ENCODE peak calls at places on chromosome 6, in seven cellular contexts. K, P, G, D, V, F and J are unnamed samples. For H3K9me3, the result is how much of the 10 kb centered on the place peaks cover.

GRCh38 chr6:139588076-139588639 is 213.7 kb upstream of the CITED2 start:
- DNase-seq in K (no peak), V (no peak), P (peak), F (no peak), G (no peak), D (peak), J (no peak)

GRCh38 chr6:72248621-72249020 is 362.3 kb downstream of the RIMS1 start:
- DNase-seq in F (no peak), K (no peak), G (no peak), V (no peak), P (no peak), D (no peak), J (no peak)

GRCh38 chr6:25706314-25707014 is 48.1 kb upstream of the SLC17A4 start:
- DNase-seq in G (no peak), V (peak), P (peak), D (no peak), K (peak), F (peak), J (no peak)

GRCh38 chr6:126444874-126445273 is 105.0 kb downstream of the CENPW start:
- DNase-seq in D (no peak), V (no peak), F (no peak), K (no peak), P (no peak), G (no peak), J (no peak)

GRCh38 chr6:130602151-130602770 is 224.9 kb upstream of the SMLR1 start:
- DNase-seq in D (no peak), K (no peak), P (no peak), V (no peak), G (peak), F (no peak), J (no peak)

GRCh38 chr6:149441740-149442139 is 41.7 kb downstream of the SUMO4 start:
- DNase-seq in G (no peak), P (no peak), F (no peak), D (no peak), K (no peak), V (no peak), J (no peak)

GRCh38 chr6:14288910-14289309 is 171.3 kb downstream of the CD83 start:
- DNase-seq in F (no peak), D (no peak), G (no peak), P (no peak), V (no peak), K (no peak), J (no peak)

GRCh38 chr6:70684794-70685493 is 17.3 kb downstream of the SMAP1 start:
- DNase-seq in P (no peak), V (no peak), D (no peak), G (no peak), K (no peak), F (no peak), J (no peak)

GRCh38 chr6:44464051-44464450 is 76.5 kb downstream of the CDC5L start:
- DNase-seq in G (no peak), K (no peak), D (no peak), F (no peak), P (no peak), V (no peak), J (no peak)

GRCh38 chr6:16769131-16769985 is 8.1 kb upstream of the ATXN1 start:
- DNase-seq in G (peak), K (no peak), D (no peak), F (no peak), P (no peak), V (no peak), J (peak)

GRCh38 chr6:151729829-151730495 is 77.5 kb upstream of the ESR1 start:
- DNase-seq in K (no peak), V (no peak), G (no peak), P (no peak), F (no peak), D (no peak), J (no peak)

GRCh38 chr6:62891065-62891647 is 320.1 kb upstream of the FKBP1C start:
- DNase-seq in F (no peak), V (no peak), G (no peak), P (no peak), K (no peak), D (no peak), J (no peak)

GRCh38 chr6:123306334-123306733 is 310.3 kb downstream of the CLVS2 start:
- DNase-seq in G (no peak), V (no peak), P (no peak), K (no peak), D (no peak), F (no peak), J (no peak)

GRCh38 chr6:52403627-52404026 is 16.5 kb upstream of the EFHC1 start:
- DNase-seq in K (peak), F (no peak), V (no peak), G (no peak), P (no peak), D (no peak), J (no peak)

GRCh38 chr6:1182722-1183521 is 129.0 kb upstream of the FOXQ1 start:
- DNase-seq in P (no peak), D (no peak), V (no peak), K (no peak), F (no peak), G (no peak), J (no peak)

GRCh38 chr6:36419295-36419694 is 23.4 kb downstream of the PXT1 start:
- DNase-seq in K (no peak), P (no peak), G (no peak), D (no peak), V (no peak), F (no peak), J (no peak)

GRCh38 chr6:39865011-39865888 is 69.0 kb downstream of the MOCS1 start:
- DNase-seq in K (peak), F (peak), D (peak), P (peak), V (peak), G (peak), J (peak)

GRCh38 chr6:127341471-127342202 is 1.8 kb downstream of the ECHDC1 start:
- DNase-seq in K (no peak), P (no peak), G (no peak), F (no peak), D (no peak), V (no peak), J (no peak)

GRCh38 chr6:95649451-95649850 is 72.1 kb downstream of the MANEA start:
- DNase-seq in P (no peak), G (no peak), D (no peak), F (no peak), K (no peak), V (no peak), J (no peak)
- H3K9me3 ChIP-seq in P (under half), G (under half), D (under half), F (under half), K (under half), V (under half), J (under half)

DNA sequence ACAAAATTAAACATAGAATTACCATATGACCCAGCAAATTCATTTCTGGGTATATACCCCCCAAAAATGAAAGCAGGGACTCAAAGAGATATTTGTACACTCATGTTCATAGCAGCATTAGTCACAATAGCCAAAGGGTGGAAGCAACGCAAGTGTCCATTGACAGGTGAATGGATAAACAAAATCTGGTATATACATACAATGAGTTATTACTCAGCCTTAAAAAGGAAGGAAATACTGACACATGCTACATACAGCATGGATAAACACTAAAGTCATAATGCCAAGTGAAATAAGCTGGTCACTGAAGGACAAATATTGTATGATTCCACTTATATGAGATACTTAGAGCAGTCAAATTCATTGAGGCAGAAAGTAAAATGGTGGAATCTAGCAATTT is 5.3 kb upstream of the STX11 start:
- DNase-seq in D (no peak), G (no peak), V (no peak), F (no peak), K (no peak), P (no peak), J (no peak)
- H3K9me3 ChIP-seq in D (under half), G (under half), V (under half), F (under half), K (under half), P (under half), J (under half)

GRCh38 chr6:121630716-121631115 is 195.3 kb downstream of the GJA1 start:
- DNase-seq in G (no peak), P (no peak), D (no peak), F (no peak), V (no peak), K (no peak), J (no peak)
- H3K9me3 ChIP-seq in G (under half), P (under half), D (under half), F (under half), V (under half), K (under half), J (under half)

DNA sequence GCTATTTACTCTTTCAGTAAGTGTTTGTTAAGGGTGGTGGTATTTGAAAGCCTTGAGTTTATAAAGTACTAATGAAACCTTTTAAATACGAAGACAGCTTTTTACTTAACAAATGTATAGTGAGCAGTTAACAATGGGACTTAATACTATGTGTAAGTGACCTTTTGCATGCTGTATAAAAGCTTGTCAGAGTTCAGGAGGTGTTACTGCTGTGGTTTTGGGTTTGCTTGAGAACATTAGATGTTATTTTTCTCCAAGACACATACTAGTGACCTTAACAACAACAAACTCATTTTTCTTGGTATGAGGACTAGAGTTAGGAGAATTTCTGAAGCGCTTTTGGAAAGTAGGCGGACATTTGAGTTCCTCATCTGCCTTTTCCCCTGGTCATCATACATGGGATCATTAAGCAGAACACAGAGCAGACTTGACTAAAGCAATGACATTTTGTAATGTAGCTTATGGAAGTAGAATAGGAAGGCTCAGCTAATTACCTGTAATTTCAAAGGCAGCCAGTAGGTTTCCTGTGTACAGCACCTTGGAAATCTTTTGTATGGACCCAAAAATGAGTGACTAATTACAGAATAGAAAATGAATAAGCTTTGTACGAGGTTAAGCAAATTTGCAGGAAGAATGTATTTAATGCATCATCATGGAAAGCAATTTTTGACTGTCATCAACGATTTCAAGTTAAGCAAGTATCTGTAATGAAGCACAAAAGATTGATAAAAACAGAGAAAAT is 14.1 kb downstream of the CDYL start:
- DNase-seq in K (no peak), V (no peak), F (no peak), G (no peak), D (no peak), P (no peak), J (no peak)
- H3K9me3 ChIP-seq in K (under half), V (under half), F (under half), G (under half), D (under half), P (under half), J (under half)

DNA sequence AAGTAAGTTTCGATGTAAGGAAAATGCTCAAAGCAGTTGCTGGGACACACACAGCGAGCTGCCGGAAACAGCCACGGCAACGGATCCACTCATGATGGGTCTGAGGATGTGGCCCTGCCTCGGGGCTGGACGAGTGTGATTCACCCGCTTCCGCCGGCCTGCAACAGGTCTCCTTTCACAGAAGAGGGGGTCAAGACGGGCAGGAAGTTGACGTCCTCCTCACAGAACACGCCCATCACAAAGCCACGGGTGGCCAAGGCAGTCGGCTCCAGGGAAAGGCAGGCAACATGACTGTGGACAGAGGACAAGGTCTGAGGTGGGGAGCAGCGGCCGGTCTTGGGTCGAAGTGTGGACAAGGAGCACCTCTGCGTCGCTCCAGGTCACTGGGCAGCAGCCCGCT is 29.9 kb upstream of the SMOC2 start:
- DNase-seq in F (no peak), K (no peak), P (no peak), G (no peak), V (no peak), D (no peak), J (peak)
- H3K9me3 ChIP-seq in F (under half), K (under half), P (under half), G (under half), V (under half), D (under half), J (under half)